ENCODE peak calls at places on chromosome 5, in five cellular contexts. One of them, this sample, is unnamed.

GRCh38 chr5:151637676-151638075 is 46.5 kb upstream of the FAT2 start:
- DNase-seq in midbrain: no peak
- DNase-seq in NCI-H1436: no peak
- DNase-seq in AG10803: peak
- DNase-seq in omental fat pad: no peak
- DNase-seq in this sample: no peak

GRCh38 chr5:142821733-142822487 is 51.7 kb downstream of the ARHGAP26 start:
- DNase-seq in midbrain: no peak
- DNase-seq in NCI-H1436: no peak
- DNase-seq in AG10803: peak
- DNase-seq in omental fat pad: no peak
- DNase-seq in this sample: no peak

GRCh38 chr5:150158170-150158949 is 2.7 kb upstream of the PDGFRB start:
- DNase-seq in midbrain: no peak
- DNase-seq in NCI-H1436: no peak
- DNase-seq in AG10803: peak
- DNase-seq in omental fat pad: no peak
- DNase-seq in this sample: no peak

GRCh38 chr5:157566902-157567489 is 8.6 kb downstream of the ADAM19 start:
- DNase-seq in midbrain: no peak
- DNase-seq in NCI-H1436: no peak
- DNase-seq in AG10803: no peak
- DNase-seq in omental fat pad: no peak
- DNase-seq in this sample: no peak

GRCh38 chr5:171808951-171809350 is 23.3 kb downstream of the SMIM23 start:
- DNase-seq in midbrain: no peak
- DNase-seq in NCI-H1436: no peak
- DNase-seq in AG10803: peak
- DNase-seq in omental fat pad: no peak
- DNase-seq in this sample: no peak

GRCh38 chr5:144429905-144430304 is 259.2 kb downstream of the KCTD16 start:
- DNase-seq in midbrain: no peak
- DNase-seq in NCI-H1436: no peak
- DNase-seq in AG10803: no peak
- DNase-seq in omental fat pad: no peak
- DNase-seq in this sample: no peak

GRCh38 chr5:142881076-142881466 is 110.9 kb downstream of the ARHGAP26 start:
- DNase-seq in midbrain: no peak
- DNase-seq in NCI-H1436: no peak
- DNase-seq in AG10803: peak
- DNase-seq in omental fat pad: no peak
- DNase-seq in this sample: no peak

GRCh38 chr5:124343021-124343420 is 403.4 kb downstream of the ZNF608 start:
- DNase-seq in midbrain: no peak
- DNase-seq in NCI-H1436: no peak
- DNase-seq in AG10803: no peak
- DNase-seq in omental fat pad: no peak
- DNase-seq in this sample: no peak

GRCh38 chr5:68932830-68933434 is 160.9 kb upstream of the SLC30A5 start:
- DNase-seq in midbrain: no peak
- DNase-seq in NCI-H1436: no peak
- DNase-seq in AG10803: no peak
- DNase-seq in omental fat pad: no peak
- DNase-seq in this sample: no peak

GRCh38 chr5:158522761-158523160 is 577.0 kb downstream of the EBF1 start:
- DNase-seq in midbrain: no peak
- DNase-seq in NCI-H1436: no peak
- DNase-seq in AG10803: peak
- DNase-seq in omental fat pad: no peak
- DNase-seq in this sample: no peak

GRCh38 chr5:175920506-175920865 is 47.6 kb downstream of the THOC3 start:
- DNase-seq in midbrain: no peak
- DNase-seq in NCI-H1436: no peak
- DNase-seq in AG10803: no peak
- DNase-seq in omental fat pad: no peak
- DNase-seq in this sample: no peak

GRCh38 chr5:148806520-148806931 is 19.9 kb upstream of the ADRB2 start:
- DNase-seq in midbrain: no peak
- DNase-seq in NCI-H1436: no peak
- DNase-seq in AG10803: no peak
- DNase-seq in omental fat pad: no peak
- DNase-seq in this sample: no peak

GRCh38 chr5:75885849-75886596 is 168.8 kb upstream of the POC5 start:
- DNase-seq in midbrain: peak
- DNase-seq in NCI-H1436: no peak
- DNase-seq in AG10803: no peak
- DNase-seq in omental fat pad: no peak
- DNase-seq in this sample: no peak

GRCh38 chr5:153496835-153497234 is 6.4 kb downstream of the GRIA1 start:
- DNase-seq in midbrain: peak
- DNase-seq in NCI-H1436: no peak
- DNase-seq in AG10803: peak
- DNase-seq in omental fat pad: no peak
- DNase-seq in this sample: no peak

GRCh38 chr5:66894480-66895240 is 298.5 kb downstream of the MAST4 start:
- DNase-seq in midbrain: no peak
- DNase-seq in NCI-H1436: no peak
- DNase-seq in AG10803: no peak
- DNase-seq in omental fat pad: no peak
- DNase-seq in this sample: no peak

GRCh38 chr5:38434981-38435710 is 121.3 kb downstream of the LIFR start:
- DNase-seq in midbrain: no peak
- DNase-seq in NCI-H1436: no peak
- DNase-seq in AG10803: peak
- DNase-seq in omental fat pad: no peak
- DNase-seq in this sample: no peak

GRCh38 chr5:139565411-139566305 is 4.5 kb downstream of the UBE2D2 start:
- DNase-seq in midbrain: no peak
- DNase-seq in NCI-H1436: no peak
- DNase-seq in AG10803: peak
- DNase-seq in omental fat pad: no peak
- DNase-seq in this sample: peak

GRCh38 chr5:125972706-125973105 is 450.5 kb upstream of the GRAMD2B start:
- DNase-seq in midbrain: no peak
- DNase-seq in NCI-H1436: no peak
- DNase-seq in AG10803: no peak
- DNase-seq in omental fat pad: no peak
- DNase-seq in this sample: no peak

GRCh38 chr5:170254056-170254455 is 21.3 kb downstream of the C5orf58 start:
- DNase-seq in midbrain: no peak
- DNase-seq in NCI-H1436: no peak
- DNase-seq in AG10803: no peak
- DNase-seq in omental fat pad: no peak
- DNase-seq in this sample: peak

GRCh38 chr5:128782446-128782845 is 182.8 kb upstream of the SLC27A6 start:
- DNase-seq in midbrain: peak
- DNase-seq in NCI-H1436: no peak
- DNase-seq in AG10803: peak
- DNase-seq in omental fat pad: no peak
- DNase-seq in this sample: no peak

GRCh38 chr5:125017796-125018195 is 271.4 kb upstream of the ZNF608 start:
- DNase-seq in midbrain: no peak
- DNase-seq in NCI-H1436: no peak
- DNase-seq in AG10803: no peak
- DNase-seq in omental fat pad: no peak
- DNase-seq in this sample: no peak

GRCh38 chr5:138597660-138598400 is 22.6 kb upstream of the HSPA9 start:
- DNase-seq in midbrain: no peak
- DNase-seq in NCI-H1436: no peak
- DNase-seq in AG10803: no peak
- DNase-seq in omental fat pad: no peak
- DNase-seq in this sample: no peak

GRCh38 chr5:53003144-53003543 is 14.0 kb downstream of the ITGA2 start:
- DNase-seq in midbrain: no peak
- DNase-seq in NCI-H1436: no peak
- DNase-seq in AG10803: no peak
- DNase-seq in omental fat pad: no peak
- DNase-seq in this sample: no peak

GRCh38 chr5:127564002-127564769 is 46.7 kb downstream of the PRRC1 start:
- DNase-seq in midbrain: peak
- DNase-seq in NCI-H1436: peak
- DNase-seq in AG10803: peak
- DNase-seq in omental fat pad: no peak
- DNase-seq in this sample: no peak

GRCh38 chr5:14413331-14413750 is 168.3 kb upstream of the OTULINL start:
- DNase-seq in midbrain: no peak
- DNase-seq in NCI-H1436: no peak
- DNase-seq in AG10803: no peak
- DNase-seq in omental fat pad: no peak
- DNase-seq in this sample: no peak